ENCODE peak calls at places on chromosomes 3 and 15, in six cellular contexts. T is body of pancreas, B is vagina, F is psoas muscle, L is Peyer's patch, M is keratinocyte. J is an unnamed sample.

GRCh38 chr3:52345521-52346110 is 29.5 kb downstream of the DNAH1 start:
- DNase-seq in T (no peak), B (no peak), F (no peak), L (no peak), M (no peak), J (no peak)

GRCh38 chr3:146746190-146746589 is 141.0 kb upstream of the PLSCR5 start:
- DNase-seq in T (no peak), B (no peak), F (no peak), L (no peak), M (no peak), J (no peak)

GRCh38 chr3:63814300-63814699 is 4.8 kb upstream of the C3orf49 start:
- DNase-seq in T (no peak), B (no peak), F (no peak), L (no peak), M (no peak), J (no peak)

GRCh38 chr3:105222568-105223093 is 144.1 kb upstream of the ALCAM start:
- DNase-seq in T (no peak), B (no peak), F (no peak), L (no peak), M (no peak), J (no peak)

GRCh38 chr3:106323586-106323985 is 454.8 kb upstream of the CBLB start:
- DNase-seq in T (no peak), B (no peak), F (no peak), L (no peak), M (no peak), J (no peak)

GRCh38 chr3:187318819-187319616 is 27.5 kb upstream of the MASP1 start:
- DNase-seq in T (peak; percentile 62), B (no peak), F (no peak), L (peak; percentile 35), M (peak; percentile 7), J (peak; percentile 37)

GRCh38 chr15:69988541-69989225 is 109.0 kb downstream of the TLE3 start:
- DNase-seq in T (no peak), B (no peak), F (no peak), L (no peak), M (no peak), J (no peak)

GRCh38 chr15:29331669-29332068 is 62.0 kb upstream of the NSMCE3 start:
- DNase-seq in T (no peak), B (no peak), F (no peak), L (no peak), M (no peak), J (no peak)

GRCh38 chr3:160755776-160756304 is at the start of gene PPM1L:
- DNase-seq in T (peak; percentile 69), B (no peak), F (peak; percentile 60), L (peak; percentile 49), M (no peak), J (peak; percentile 53)

GRCh38 chr15:66775127-66776105 is 73.4 kb downstream of the SMAD6 start:
- DNase-seq in T (peak; percentile 39), B (no peak), F (no peak), L (no peak), M (no peak), J (no peak)

GRCh38 chr15:34252545-34252944 is 27.7 kb downstream of the EMC4 start:
- DNase-seq in T (no peak), B (no peak), F (no peak), L (no peak), M (no peak), J (no peak)

GRCh38 chr3:24773798-24774197 is 279.1 kb upstream of the THRB start:
- DNase-seq in T (peak; percentile 53), B (no peak), F (peak; percentile 22), L (no peak), M (no peak), J (no peak)

GRCh38 chr3:161409069-161409468 is 37.8 kb upstream of the SPTSSB start:
- DNase-seq in T (peak; percentile 30), B (no peak), F (no peak), L (no peak), M (no peak), J (peak; percentile 15)

GRCh38 chr3:25897019-25897418 is 107.1 kb downstream of the OXSM start:
- DNase-seq in T (no peak), B (no peak), F (no peak), L (no peak), M (no peak), J (no peak)

GRCh38 chr3:118144919-118145318 is 889.7 kb downstream of the IGSF11 start:
- DNase-seq in T (no peak), B (no peak), F (no peak), L (no peak), M (no peak), J (no peak)

GRCh38 chr15:28093761-28094535 is 5.2 kb downstream of the OCA2 start:
- DNase-seq in T (no peak), B (no peak), F (no peak), L (no peak), M (no peak), J (no peak)

GRCh38 chr3:111151438-111151837 is 79.8 kb downstream of the NECTIN3 start:
- DNase-seq in T (no peak), B (no peak), F (no peak), L (no peak), M (no peak), J (no peak)

GRCh38 chr3:177753498-177754155 is 556.3 kb upstream of the TBL1XR1 start:
- DNase-seq in T (peak; percentile 15), B (no peak), F (peak; percentile 41), L (no peak), M (no peak), J (no peak)

GRCh38 chr3:113495035-113495434 is 19.9 kb downstream of the SPICE1 start:
- DNase-seq in T (peak; percentile 56), B (no peak), F (no peak), L (peak; percentile 32), M (no peak), J (peak; percentile 42)

GRCh38 chr15:60370804-60371700 is 26.7 kb downstream of the ANXA2 start:
- DNase-seq in T (peak; percentile 70), B (no peak), F (peak; percentile 69), L (no peak), M (no peak), J (no peak)

GRCh38 chr3:195839260-195840010 is 27.7 kb upstream of the MUC4 start:
- DNase-seq in T (no peak), B (no peak), F (no peak), L (no peak), M (no peak), J (no peak)

GRCh38 chr3:123485551-123485950 is 36.7 kb upstream of the ADCY5 start:
- DNase-seq in T (no peak), B (no peak), F (no peak), L (no peak), M (no peak), J (no peak)

GRCh38 chr3:123481071-123481470 is 32.2 kb upstream of the ADCY5 start:
- DNase-seq in T (no peak), B (no peak), F (no peak), L (no peak), M (no peak), J (no peak)

GRCh38 chr3:123481722-123482457 is 33.0 kb upstream of the ADCY5 start:
- DNase-seq in T (no peak), B (no peak), F (no peak), L (no peak), M (no peak), J (no peak)

GRCh38 chr3:123480428-123480827 is 31.5 kb upstream of the ADCY5 start:
- DNase-seq in T (no peak), B (no peak), F (no peak), L (no peak), M (no peak), J (no peak)

DNA sequence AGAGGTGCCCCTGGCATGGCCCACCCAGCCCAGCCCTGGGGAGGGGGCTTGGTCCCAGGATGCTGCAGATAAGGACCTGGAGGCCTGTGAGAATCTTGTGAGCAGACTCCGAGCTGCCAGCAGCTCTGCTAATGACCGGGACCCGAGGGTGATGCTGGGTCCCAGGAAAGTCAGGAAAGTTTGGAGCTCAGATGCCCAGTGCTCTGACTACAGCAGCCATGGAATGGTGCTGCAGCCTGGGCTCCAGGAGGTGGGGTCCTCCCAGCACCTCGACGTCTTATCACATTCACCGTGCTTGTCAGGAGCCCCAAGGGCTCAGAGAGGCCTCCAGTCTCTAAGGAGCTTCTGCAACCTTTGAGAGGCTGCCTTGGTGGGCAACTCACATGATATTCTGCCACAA is 34.3 kb upstream of the ADCY5 start:
- DNase-seq in T (no peak), B (no peak), F (no peak), L (no peak), M (no peak), J (no peak)
- H3K27ac ChIP-seq in T (no peak overlapping the region), B (no peak overlapping the region), F (no peak overlapping the region), L (no peak overlapping the region), M (no peak overlapping the region), J (no peak overlapping the region)

GRCh38 chr3:56125358-56126005 is 342.8 kb downstream of the ERC2 start:
- DNase-seq in T (peak; percentile 5), B (no peak), F (peak; percentile 33), L (no peak), M (no peak), J (no peak)

GRCh38 chr3:56126632-56127031 is 341.6 kb downstream of the ERC2 start:
- DNase-seq in T (no peak), B (no peak), F (no peak), L (no peak), M (no peak), J (no peak)

GRCh38 chr3:56122911-56123310 is 345.4 kb downstream of the ERC2 start:
- DNase-seq in T (no peak), B (no peak), F (no peak), L (no peak), M (no peak), J (no peak)

GRCh38 chr3:56124546-56124945 is 343.7 kb downstream of the ERC2 start:
- DNase-seq in T (no peak), B (no peak), F (no peak), L (no peak), M (no peak), J (no peak)

GRCh38 chr3:56123487-56123886 is 344.8 kb downstream of the ERC2 start:
- DNase-seq in T (no peak), B (no peak), F (no peak), L (no peak), M (no peak), J (no peak)
- TF ChIP-seq CTCF in T (no peak), B (no peak), F (no peak), L (no peak), M (no peak), J (no peak)

DNA sequence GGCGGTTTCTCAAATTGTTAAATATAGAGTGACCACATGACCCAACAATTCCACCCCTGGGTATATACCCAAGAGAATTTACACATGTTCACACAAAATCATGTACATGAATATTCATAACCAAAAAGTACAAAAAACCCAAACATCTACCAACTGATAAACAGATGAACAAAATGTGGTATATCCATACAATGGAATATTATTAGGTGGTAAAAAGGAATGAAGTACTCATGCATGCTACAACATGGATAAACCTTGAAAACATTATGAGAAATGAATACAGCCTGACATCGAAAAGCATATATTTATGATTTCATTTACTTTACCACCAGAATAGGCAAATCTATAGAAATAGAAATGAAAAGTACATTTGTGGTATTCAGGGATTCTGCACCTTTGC is 7.4 kb downstream of the PLCB2 start:
- DNase-seq in T (no peak), B (no peak), F (no peak), L (no peak), M (no peak), J (no peak)
- H3K27me3 ChIP-seq in T (no peaks in the 10 kb centered on the region), B (no peaks in the 10 kb centered on the region), F (no peaks in the 10 kb centered on the region), L (no peaks in the 10 kb centered on the region), M (peaks cover 12% of the 10 kb centered on the region), J (no peaks in the 10 kb centered on the region)

DNA sequence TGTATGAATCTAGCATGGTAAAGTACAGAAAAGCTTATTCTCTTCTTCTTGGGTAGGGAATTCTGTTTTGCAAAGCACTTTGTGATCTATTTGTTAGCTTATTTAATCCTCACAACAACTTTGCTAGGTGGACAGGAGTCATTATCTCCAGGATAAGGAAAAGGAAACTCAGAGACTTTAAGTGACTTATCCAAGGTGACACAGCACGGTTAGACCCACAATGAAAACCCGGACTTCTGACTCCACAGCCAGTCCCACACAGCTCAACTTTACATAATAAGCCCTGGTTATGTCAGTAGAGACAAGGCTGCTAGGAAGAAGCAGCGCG is 384 bp upstream of the NDUFB4 start:
- DNase-seq in T (no peak), B (no peak), F (no peak), L (no peak), M (no peak), J (no peak)
- H3K27ac ChIP-seq in T (peak overlapping the region; percentile 93), B (peak overlapping the region; percentile 97), F (peak overlapping the region; percentile 81), L (peak overlapping the region; percentile 89), M (peak overlapping the region; percentile 88), J (peak overlapping the region; percentile 94)